ENCODE peak calls at places on chromosomes 4 and X, in ten cellular contexts. F is SJCRH30; G is spleen; W is aorta; V is hepatocyte; I is tibial artery; C is CD8-positive, alpha-beta T cell; X is H7; T is Jurkat, Clone E6-1; N is fibroblast of mammary gland. D is an unnamed sample.

GRCh38 chr4:109067509-109068205 is 234.8 kb downstream of the COL25A1 start:
- DNase-seq in V (no peak), T (no peak), X (no peak), I (peak), F (peak), N (peak), G (no peak), W (no peak), C (no peak), D (no peak)

GRCh38 chr4:9762823-9763475 is 18.5 kb upstream of the DRD5 start:
- DNase-seq in F (peak), X (peak), N (peak), T (peak), W (no peak), V (peak), I (peak), C (no peak), G (no peak), D (peak)

GRCh38 chr4:143586080-143586479 is 72.6 kb downstream of the SMARCA5 start:
- DNase-seq in W (no peak), T (no peak), G (no peak), N (peak), C (no peak), V (no peak), I (no peak), X (no peak), F (no peak), D (no peak)

GRCh38 chr4:147104768-147105167 is 159.1 kb upstream of the TTC29 start:
- DNase-seq in F (peak), G (no peak), N (no peak), I (no peak), V (no peak), W (no peak), C (no peak), X (no peak), T (no peak), D (no peak)

GRCh38 chr4:155248002-155248896 is 39.8 kb downstream of the NPY2R start:
- DNase-seq in N (peak), C (no peak), T (no peak), V (no peak), X (peak), W (no peak), F (no peak), I (no peak), G (no peak), D (no peak)

GRCh38 chr4:184169225-184169867 is 48.3 kb downstream of the ENPP6 start:
- DNase-seq in T (no peak), C (no peak), X (peak), W (no peak), F (no peak), G (no peak), V (no peak), N (no peak), I (no peak), D (no peak)

GRCh38 chr4:17366496-17366895 is 145.4 kb downstream of the QDPR start:
- DNase-seq in W (no peak), I (no peak), G (no peak), V (no peak), F (no peak), T (no peak), C (no peak), N (peak), X (no peak), D (no peak)

GRCh38 chrX:13835825-13836224 is 18.9 kb upstream of the GPM6B start:
- DNase-seq in I (no peak), C (no peak), W (no peak), N (no peak), F (peak), T (no peak), X (no peak), V (no peak), G (no peak), D (no peak)

GRCh38 chr4:54526560-54526959 is 131.2 kb upstream of the KIT start:
- DNase-seq in W (no peak), X (no peak), T (no peak), V (no peak), G (no peak), C (no peak), N (no peak), I (no peak), F (no peak), D (no peak)

GRCh38 chr4:57628004-57628403 is 517.8 kb upstream of the IGFBP7 start:
- DNase-seq in C (no peak), W (no peak), G (no peak), T (no peak), X (no peak), F (no peak), N (no peak), I (no peak), V (no peak), D (no peak)

GRCh38 chrX:101407167-101407747 is 468 bp downstream of the GLA start:
- DNase-seq in G (no peak), T (no peak), X (no peak), I (no peak), F (peak), N (no peak), C (no peak), V (no peak), W (no peak), D (no peak)

GRCh38 chr4:61149278-61149677 is 50.8 kb upstream of the ADGRL3 start:
- DNase-seq in F (no peak), T (no peak), I (no peak), V (peak), X (no peak), N (no peak), C (no peak), G (no peak), W (no peak), D (no peak)

GRCh38 chrX:115413246-115413878 is 123.8 kb downstream of the LUZP4 start:
- DNase-seq in X (no peak), I (no peak), G (no peak), N (no peak), F (no peak), V (no peak), W (no peak), T (no peak), C (no peak), D (no peak)

GRCh38 chrX:49276671-49277519 is 7.3 kb downstream of the PPP1R3F start:
- DNase-seq in T (no peak), F (no peak), X (no peak), G (peak), V (no peak), N (peak), W (no peak), I (no peak), C (no peak), D (no peak)

GRCh38 chr4:10088135-10089010 is 28.2 kb downstream of the WDR1 start:
- DNase-seq in W (peak), N (no peak), X (no peak), V (no peak), F (no peak), G (peak), I (no peak), C (no peak), T (no peak), D (no peak)

GRCh38 chrX:136907626-136908025 is 27.1 kb upstream of the RBMX start:
- DNase-seq in F (no peak), I (peak), V (no peak), X (no peak), T (no peak), N (no peak), G (no peak), W (no peak), C (no peak), D (no peak)

GRCh38 chrX:9456250-9457074 is 8.4 kb upstream of the TBL1X start:
- DNase-seq in N (no peak), I (no peak), T (peak), X (no peak), G (no peak), W (no peak), V (no peak), C (no peak), F (no peak), D (no peak)

GRCh38 chr4:167713756-167714155 is 378.6 kb upstream of the ANXA10 start:
- DNase-seq in V (no peak), X (no peak), F (no peak), T (no peak), G (no peak), N (no peak), I (no peak), C (no peak), W (no peak), D (no peak)

GRCh38 chr4:139509727-139510410 is 46.1 kb downstream of the SETD7 start:
- DNase-seq in W (no peak), T (no peak), C (no peak), I (no peak), F (no peak), V (peak), N (no peak), X (peak), G (no peak), D (no peak)

GRCh38 chr4:53558061-53558801 is 33.1 kb downstream of the LNX1 start:
- DNase-seq in I (no peak), V (no peak), T (no peak), G (no peak), C (no peak), X (no peak), F (peak), W (peak), N (peak), D (no peak)

GRCh38 chrX:79728421-79728820 is 286.1 kb upstream of the TBX22 start:
- DNase-seq in W (no peak), F (no peak), C (no peak), V (no peak), T (no peak), I (no peak), X (no peak), N (no peak), G (no peak), D (no peak)

GRCh38 chr4:146051724-146052396 is 113.2 kb upstream of the ZNF827 start:
- DNase-seq in F (no peak), W (no peak), I (no peak), G (no peak), X (no peak), T (no peak), C (no peak), V (no peak), N (peak), D (no peak)

GRCh38 chr4:22014222-22014741 is 65.7 kb upstream of the KCNIP4 start:
- DNase-seq in G (no peak), C (no peak), F (no peak), V (no peak), T (no peak), I (no peak), W (no peak), N (peak), X (no peak), D (no peak)

GRCh38 chr4:176635372-176636261 is 157.1 kb downstream of the VEGFC start:
- DNase-seq in C (no peak), V (peak), G (no peak), N (peak), I (no peak), T (no peak), X (no peak), F (peak), W (no peak), D (no peak)

GRCh38 chr4:48342559-48342878 is 1.2 kb downstream of the SLAIN2 start:
- DNase-seq in F (no peak), T (peak), N (no peak), G (no peak), C (no peak), W (no peak), X (peak), I (no peak), V (no peak), D (no peak)

GRCh38 chr4:96186593-96186992 is 346.7 kb downstream of the PDHA2 start:
- DNase-seq in I (no peak), C (no peak), V (no peak), G (no peak), N (no peak), W (no peak), F (no peak), X (no peak), T (no peak), D (no peak)

GRCh38 chrX:124475358-124475757 is 129.0 kb downstream of the SH2D1A start:
- DNase-seq in V (no peak), T (no peak), W (no peak), F (no peak), G (no peak), X (no peak), C (no peak), I (no peak), N (no peak), D (no peak)

GRCh38 chrX:134172588-134173259 is 64.3 kb upstream of the CCDC160 start:
- DNase-seq in W (peak), T (peak), V (peak), C (peak), F (peak), G (peak), X (peak), N (no peak), I (no peak), D (no peak)
- H3K4me3 ChIP-seq in W (peak), T (peak), V (peak), C (peak), F (peak), G (peak), X (peak), N (peak), I (peak), D (peak)

GRCh38 chr4:166044871-166045270 is 171.8 kb downstream of the TLL1 start:
- DNase-seq in C (no peak), W (no peak), G (no peak), F (no peak), N (no peak), X (no peak), I (no peak), V (no peak), T (no peak), D (no peak)
- H3K4me3 ChIP-seq in C (no peak), W (no peak), G (no peak), F (no peak), N (no peak), X (no peak), I (no peak), V (no peak), T (no peak), D (no peak)

DNA sequence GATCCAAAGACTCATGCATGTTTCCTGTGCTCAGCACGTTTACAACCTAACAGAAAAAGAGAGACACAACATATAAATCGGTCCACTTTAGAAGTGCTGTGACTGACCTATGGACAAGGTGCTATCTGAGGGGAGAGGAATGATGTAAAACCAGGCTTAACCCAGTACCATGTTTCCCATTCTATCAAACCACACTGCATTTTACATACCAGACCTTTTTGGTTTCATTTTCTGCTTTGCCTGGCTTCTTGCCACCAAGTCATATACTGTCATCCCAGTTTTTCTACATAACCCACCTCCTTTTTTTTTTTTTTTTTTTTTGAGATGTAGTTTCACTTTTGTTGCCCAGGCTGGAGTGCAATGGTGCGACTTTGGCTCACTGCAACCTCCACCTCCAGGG is 82.2 kb downstream of the KLF8 start:
- DNase-seq in V (no peak), W (no peak), T (peak), X (no peak), F (no peak), G (no peak), I (no peak), N (no peak), C (no peak), D (no peak)
- H3K4me3 ChIP-seq in V (no peak), W (no peak), T (no peak), X (no peak), F (no peak), G (no peak), I (no peak), N (no peak), C (no peak), D (no peak)

DNA sequence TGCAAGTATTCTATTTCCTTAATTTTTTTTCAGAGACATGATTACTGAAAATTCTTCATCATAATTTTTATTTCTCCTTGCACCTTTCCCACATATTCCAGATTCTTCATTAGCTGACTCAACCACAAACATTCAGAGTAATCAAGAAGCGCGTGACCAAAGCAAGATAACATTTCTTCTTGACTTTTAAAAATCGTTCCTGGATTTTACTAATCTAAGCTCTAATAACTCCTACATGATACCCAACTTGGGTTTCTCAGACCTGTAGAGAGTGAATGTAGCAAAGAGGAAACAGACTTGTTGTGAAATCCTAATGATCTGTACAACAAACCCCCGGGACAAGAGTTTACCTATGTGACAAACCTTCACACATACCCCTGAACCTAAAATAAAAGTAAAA is 615.0 kb downstream of the TMA16 start:
- DNase-seq in G (no peak), W (no peak), X (no peak), T (no peak), C (no peak), F (no peak), V (peak), I (no peak), N (no peak), D (no peak)
- H3K4me3 ChIP-seq in G (no peak), W (no peak), X (no peak), T (no peak), C (no peak), F (no peak), V (no peak), I (no peak), N (no peak), D (no peak)

GRCh38 chrX:69284491-69284890 is 119.2 kb upstream of the PJA1 start:
- DNase-seq in X (no peak), C (no peak), T (no peak), I (no peak), F (no peak), W (no peak), G (no peak), N (no peak), V (no peak), D (no peak)

GRCh38 chrX:69286546-69286906 is 121.3 kb upstream of the PJA1 start:
- DNase-seq in N (no peak), I (no peak), T (no peak), V (no peak), X (no peak), W (no peak), F (no peak), G (no peak), C (no peak), D (no peak)

GRCh38 chrX:69287025-69287540 is 121.8 kb upstream of the PJA1 start:
- DNase-seq in C (no peak), W (no peak), T (no peak), N (no peak), F (no peak), X (no peak), G (no peak), I (no peak), V (no peak), D (no peak)

GRCh38 chrX:69285401-69285871 is 120.2 kb upstream of the PJA1 start:
- DNase-seq in F (peak), C (no peak), X (no peak), I (peak), T (no peak), V (peak), W (no peak), N (no peak), G (no peak), D (no peak)

GRCh38 chrX:69285881-69286545 is 120.8 kb upstream of the PJA1 start:
- DNase-seq in N (peak), I (peak), F (peak), X (peak), G (peak), W (peak), V (peak), T (peak), C (peak), D (no peak)
- H3K4me3 ChIP-seq in N (peak), I (peak), F (peak), X (peak), G (peak), W (peak), V (no peak), T (no peak), C (peak), D (no peak)

GRCh38 chr4:113563691-113564378 is 197.7 kb downstream of the CAMK2D start:
- DNase-seq in T (no peak), N (no peak), F (no peak), X (no peak), W (no peak), I (no peak), V (no peak), C (no peak), G (no peak), D (no peak)
- H3K4me3 ChIP-seq in T (no peak), N (no peak), F (no peak), X (no peak), W (no peak), I (no peak), V (no peak), C (no peak), G (no peak), D (no peak)

GRCh38 chr4:174389439-174389838 is 105.7 kb downstream of the CEP44 start:
- DNase-seq in F (no peak), N (no peak), V (no peak), I (no peak), G (no peak), T (no peak), W (no peak), X (no peak), C (no peak), D (no peak)
- H3K4me3 ChIP-seq in F (no peak), N (no peak), V (no peak), I (no peak), G (no peak), T (no peak), W (no peak), X (no peak), C (no peak), D (no peak)

GRCh38 chrX:26873736-26874135 is 589.4 kb downstream of the PPP4R3C start:
- DNase-seq in F (no peak), C (no peak), I (no peak), V (no peak), N (no peak), T (no peak), W (peak), X (no peak), G (no peak), D (no peak)

GRCh38 chrX:26871967-26872366 is 591.2 kb downstream of the PPP4R3C start:
- DNase-seq in X (no peak), V (no peak), G (no peak), N (no peak), C (no peak), I (no peak), W (no peak), T (no peak), F (no peak), D (no peak)
- H3K4me3 ChIP-seq in X (no peak), V (no peak), G (no peak), N (no peak), C (no peak), I (no peak), W (no peak), T (no peak), F (no peak), D (no peak)

GRCh38 chr4:15339732-15340131 is 88.1 kb upstream of the C1QTNF7 start:
- DNase-seq in C (no peak), V (no peak), W (no peak), I (no peak), N (peak), X (no peak), T (no peak), G (no peak), F (no peak), D (no peak)
- H3K4me3 ChIP-seq in C (no peak), V (no peak), W (peak), I (peak), N (no peak), X (no peak), T (no peak), G (peak), F (no peak), D (no peak)

D was measured in GM12864.